ENCODE peak calls at places on chromosome 9, in five cellular contexts. One of them, this sample, is unnamed.

GRCh38 chr9:127979333-127980055 is 1.3 kb downstream of the EEIG1 start:
- DNase-seq in mucosa of descending colon: peak; percentile 68
- DNase-seq in fibroblast of lung: peak; percentile 31
- DNase-seq in fibroblast of pulmonary artery: peak; percentile 54
- DNase-seq in right lobe of liver: peak; percentile 57
- DNase-seq in this sample: peak; percentile 40

GRCh38 chr9:70413427-70413797 is 1.0 kb downstream of the KLF9 start:
- DNase-seq in mucosa of descending colon: no peak
- DNase-seq in fibroblast of lung: no peak
- DNase-seq in fibroblast of pulmonary artery: no peak
- DNase-seq in right lobe of liver: no peak
- DNase-seq in this sample: no peak

GRCh38 chr9:83458530-83458929 is 79.7 kb downstream of the FRMD3 start:
- DNase-seq in mucosa of descending colon: no peak
- DNase-seq in fibroblast of lung: no peak
- DNase-seq in fibroblast of pulmonary artery: no peak
- DNase-seq in right lobe of liver: no peak
- DNase-seq in this sample: no peak

GRCh38 chr9:34102796-34103195 is 23.7 kb downstream of the DCAF12 start:
- DNase-seq in mucosa of descending colon: no peak
- DNase-seq in fibroblast of lung: no peak
- DNase-seq in fibroblast of pulmonary artery: no peak
- DNase-seq in right lobe of liver: no peak
- DNase-seq in this sample: no peak

GRCh38 chr9:14899815-14900193 is 10.4 kb downstream of the FREM1 start:
- DNase-seq in mucosa of descending colon: no peak
- DNase-seq in fibroblast of lung: no peak
- DNase-seq in fibroblast of pulmonary artery: no peak
- DNase-seq in right lobe of liver: no peak
- DNase-seq in this sample: no peak

GRCh38 chr9:136619742-136620440 is 42.8 kb upstream of the EGFL7 start:
- DNase-seq in mucosa of descending colon: no peak
- DNase-seq in fibroblast of lung: peak; percentile 9
- DNase-seq in fibroblast of pulmonary artery: no peak
- DNase-seq in right lobe of liver: peak; percentile 95
- DNase-seq in this sample: peak; percentile 65

GRCh38 chr9:129171993-129172751 is 5.9 kb downstream of the IER5L start:
- DNase-seq in mucosa of descending colon: no peak
- DNase-seq in fibroblast of lung: no peak
- DNase-seq in fibroblast of pulmonary artery: no peak
- DNase-seq in right lobe of liver: no peak
- DNase-seq in this sample: no peak

GRCh38 chr9:14349818-14350333 is 35.9 kb upstream of the NFIB start:
- DNase-seq in mucosa of descending colon: no peak
- DNase-seq in fibroblast of lung: no peak
- DNase-seq in fibroblast of pulmonary artery: no peak
- DNase-seq in right lobe of liver: no peak
- DNase-seq in this sample: peak; percentile 46

GRCh38 chr9:70924380-70924779 is 197.0 kb downstream of the TRPM3 start:
- DNase-seq in mucosa of descending colon: no peak
- DNase-seq in fibroblast of lung: peak; percentile 92
- DNase-seq in fibroblast of pulmonary artery: peak; percentile 86
- DNase-seq in right lobe of liver: no peak
- DNase-seq in this sample: peak; percentile 84

GRCh38 chr9:135659252-135659651 is 3.9 kb upstream of the LCN9 start:
- DNase-seq in mucosa of descending colon: no peak
- DNase-seq in fibroblast of lung: no peak
- DNase-seq in fibroblast of pulmonary artery: no peak
- DNase-seq in right lobe of liver: no peak
- DNase-seq in this sample: no peak

GRCh38 chr9:84315278-84315877 is 25.2 kb downstream of the SLC28A3 start:
- DNase-seq in mucosa of descending colon: peak; percentile 78
- DNase-seq in fibroblast of lung: peak; percentile 57
- DNase-seq in fibroblast of pulmonary artery: peak; percentile 76
- DNase-seq in right lobe of liver: peak; percentile 42
- DNase-seq in this sample: peak; percentile 77

GRCh38 chr9:5510991-5511390 is 660 bp downstream of the PDCD1LG2 start:
- DNase-seq in mucosa of descending colon: no peak
- DNase-seq in fibroblast of lung: no peak
- DNase-seq in fibroblast of pulmonary artery: no peak
- DNase-seq in right lobe of liver: no peak
- DNase-seq in this sample: no peak

GRCh38 chr9:129617167-129617566 is 3.7 kb downstream of the C9orf50 start:
- DNase-seq in mucosa of descending colon: no peak
- DNase-seq in fibroblast of lung: peak; percentile 82
- DNase-seq in fibroblast of pulmonary artery: peak; percentile 55
- DNase-seq in right lobe of liver: no peak
- DNase-seq in this sample: no peak

GRCh38 chr9:89177021-89177400 is 1.6 kb downstream of the SHC3 start:
- DNase-seq in mucosa of descending colon: no peak
- DNase-seq in fibroblast of lung: peak; percentile 68
- DNase-seq in fibroblast of pulmonary artery: peak; percentile 73
- DNase-seq in right lobe of liver: no peak
- DNase-seq in this sample: peak; percentile 70

GRCh38 chr9:108039012-108039411 is 549.4 kb upstream of the KLF4 start:
- DNase-seq in mucosa of descending colon: no peak
- DNase-seq in fibroblast of lung: no peak
- DNase-seq in fibroblast of pulmonary artery: no peak
- DNase-seq in right lobe of liver: no peak
- DNase-seq in this sample: no peak

GRCh38 chr9:129240581-129241211 is 62.6 kb upstream of the IER5L start:
- DNase-seq in mucosa of descending colon: no peak
- DNase-seq in fibroblast of lung: no peak
- DNase-seq in fibroblast of pulmonary artery: no peak
- DNase-seq in right lobe of liver: no peak
- DNase-seq in this sample: no peak

DNA sequence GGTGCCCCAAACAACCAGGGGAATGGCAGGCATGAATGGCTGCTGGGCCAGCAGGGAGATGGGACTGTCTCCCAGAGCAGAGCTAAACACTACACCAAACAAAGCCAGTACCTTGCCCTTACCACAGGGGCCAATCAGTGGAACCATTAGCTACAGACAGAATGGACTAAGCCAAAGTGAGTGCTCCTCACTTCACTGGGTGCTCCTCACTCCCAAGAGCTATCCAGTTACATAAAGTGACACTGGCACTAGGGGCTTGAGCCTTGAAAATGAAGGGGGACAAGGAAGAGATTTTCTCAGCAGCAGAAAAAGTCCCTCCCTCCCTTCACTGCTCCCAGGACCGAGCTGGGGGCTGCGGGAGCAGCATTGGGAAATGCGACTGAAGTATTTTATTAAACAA is 110.9 kb upstream of the SHB start:
- DNase-seq in mucosa of descending colon: no peak
- DNase-seq in fibroblast of lung: no peak
- DNase-seq in fibroblast of pulmonary artery: no peak
- DNase-seq in right lobe of liver: no peak
- DNase-seq in this sample: no peak
- H3K4me3 ChIP-seq in mucosa of descending colon: no peak overlapping the region
- H3K4me3 ChIP-seq in fibroblast of lung: no peak overlapping the region
- H3K4me3 ChIP-seq in fibroblast of pulmonary artery: no peak overlapping the region
- H3K4me3 ChIP-seq in right lobe of liver: no peak overlapping the region
- H3K4me3 ChIP-seq in this sample: no peak overlapping the region

GRCh38 chr9:85332487-85332886 is 409.3 kb downstream of the AGTPBP1 start:
- DNase-seq in mucosa of descending colon: no peak
- DNase-seq in fibroblast of lung: peak; percentile 5
- DNase-seq in fibroblast of pulmonary artery: no peak
- DNase-seq in right lobe of liver: no peak
- DNase-seq in this sample: peak; percentile 18
- TF ChIP-seq CTCF in mucosa of descending colon: no peak
- TF ChIP-seq CTCF in fibroblast of lung: no peak
- TF ChIP-seq CTCF in fibroblast of pulmonary artery: no peak
- TF ChIP-seq CTCF in right lobe of liver: no peak
- TF ChIP-seq CTCF in this sample: no peak

DNA sequence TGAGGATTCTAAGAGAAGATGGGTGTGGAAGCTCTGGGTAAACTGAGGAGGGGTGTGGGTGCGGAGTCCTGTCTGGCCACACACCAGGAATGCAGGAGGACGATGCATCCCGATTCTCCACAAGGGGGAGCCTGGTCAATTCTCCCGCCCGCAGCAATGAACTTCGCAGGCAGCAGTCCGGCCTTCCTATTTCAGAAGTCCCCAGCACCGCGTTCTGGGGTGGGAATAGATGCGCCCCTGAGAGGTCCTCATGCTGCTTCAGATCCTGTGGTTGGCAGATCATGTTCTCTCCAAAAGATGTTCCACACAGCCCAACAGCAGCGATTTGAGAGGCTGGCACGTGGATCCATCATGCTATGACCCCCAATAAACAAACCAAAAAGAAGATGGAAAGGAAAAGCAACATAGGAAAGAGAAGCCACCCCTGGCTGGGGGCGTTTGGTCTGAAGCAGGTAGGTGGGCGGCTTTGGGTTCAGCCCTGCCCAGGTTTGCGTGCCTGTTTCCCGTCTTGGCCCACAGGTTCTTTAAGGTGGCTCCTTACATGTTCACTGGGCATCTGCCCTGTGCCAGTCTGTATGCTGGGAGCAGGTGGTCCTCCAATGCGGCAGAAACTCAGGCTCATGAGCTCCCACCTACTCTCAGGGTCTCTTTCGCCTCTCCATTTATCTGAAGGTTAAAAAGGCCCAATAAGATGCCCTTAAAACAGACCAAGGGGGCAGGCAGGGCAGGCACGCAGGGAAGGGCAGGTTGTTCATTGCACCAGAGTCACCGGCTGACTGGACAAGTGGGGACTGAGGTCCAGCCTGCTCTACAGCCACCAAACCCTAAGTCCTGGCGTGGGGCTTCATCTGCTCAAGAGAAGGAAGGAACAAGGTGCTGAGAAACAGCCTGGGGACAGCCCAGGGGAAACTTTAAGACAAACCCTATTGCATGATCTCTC is 171.6 kb downstream of the PAX5 start:
- DNase-seq in mucosa of descending colon: peak; percentile 72
- DNase-seq in fibroblast of lung: peak; percentile 39
- DNase-seq in fibroblast of pulmonary artery: peak; percentile 53
- DNase-seq in right lobe of liver: peak; percentile 60
- DNase-seq in this sample: peak; percentile 67
- H3K4me3 ChIP-seq in mucosa of descending colon: no peak overlapping the region
- H3K4me3 ChIP-seq in fibroblast of lung: no peak overlapping the region
- H3K4me3 ChIP-seq in fibroblast of pulmonary artery: no peak overlapping the region
- H3K4me3 ChIP-seq in right lobe of liver: no peak overlapping the region
- H3K4me3 ChIP-seq in this sample: no peak overlapping the region

DNA sequence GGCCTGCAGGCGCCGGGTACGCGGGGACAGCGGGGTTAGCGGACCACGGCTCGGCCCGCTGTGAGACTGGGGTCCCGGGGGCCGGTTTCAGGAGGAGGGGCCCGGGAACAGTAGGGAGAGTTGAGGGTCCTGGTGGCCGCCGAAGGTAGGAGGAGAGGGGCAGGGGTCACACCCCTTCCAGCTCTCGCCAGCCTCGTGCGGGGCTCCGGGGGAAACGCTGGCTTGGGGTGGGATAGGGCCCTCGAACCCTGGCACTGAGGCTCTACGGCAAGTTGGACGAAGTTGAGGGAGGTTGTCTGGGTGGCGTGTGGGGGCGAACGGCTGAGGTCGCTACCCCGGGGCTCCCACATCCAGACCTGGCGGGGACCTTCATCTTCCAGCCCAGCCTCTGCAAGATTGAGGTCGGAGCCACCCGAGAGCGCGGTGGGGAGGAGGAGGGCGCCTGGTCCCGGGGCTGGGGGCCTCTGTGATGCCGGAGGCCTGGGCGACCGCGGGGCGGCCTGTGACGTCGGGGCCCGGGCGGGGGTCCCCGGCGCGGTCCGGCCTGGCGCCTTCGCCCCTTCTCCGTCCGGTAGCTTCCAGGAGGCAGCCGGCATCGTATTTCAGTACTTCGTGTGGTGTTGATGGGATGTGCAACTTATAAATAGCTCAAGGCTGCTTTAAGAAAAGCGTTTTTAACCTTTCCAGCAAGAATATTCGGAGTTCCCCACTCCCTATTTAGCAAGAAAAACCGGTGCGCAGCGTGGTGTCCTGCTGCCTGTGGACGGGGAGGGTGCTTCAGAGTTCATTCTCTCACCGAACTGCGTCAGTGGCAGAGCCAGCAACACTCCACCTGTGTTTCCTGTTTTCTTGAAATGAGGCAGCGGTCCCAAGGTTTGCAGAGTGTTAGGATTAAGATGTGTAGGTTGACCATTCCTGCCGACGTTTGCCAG is 910 bp downstream of the HABP4 start:
- DNase-seq in mucosa of descending colon: peak; percentile 40
- DNase-seq in fibroblast of lung: peak; percentile 35
- DNase-seq in fibroblast of pulmonary artery: peak; percentile 21
- DNase-seq in right lobe of liver: peak; percentile 38
- DNase-seq in this sample: no peak
- TF ChIP-seq CTCF in mucosa of descending colon: no peak
- TF ChIP-seq CTCF in fibroblast of lung: no peak
- TF ChIP-seq CTCF in fibroblast of pulmonary artery: no peak
- TF ChIP-seq CTCF in right lobe of liver: no peak
- TF ChIP-seq CTCF in this sample: no peak

GRCh38 chr9:109336409-109336808 is 15.6 kb upstream of the EPB41L4B start:
- DNase-seq in mucosa of descending colon: no peak
- DNase-seq in fibroblast of lung: no peak
- DNase-seq in fibroblast of pulmonary artery: no peak
- DNase-seq in right lobe of liver: no peak
- DNase-seq in this sample: no peak
- H3K4me3 ChIP-seq in mucosa of descending colon: no peak overlapping the region
- H3K4me3 ChIP-seq in fibroblast of lung: no peak overlapping the region
- H3K4me3 ChIP-seq in fibroblast of pulmonary artery: no peak overlapping the region
- H3K4me3 ChIP-seq in right lobe of liver: no peak overlapping the region
- H3K4me3 ChIP-seq in this sample: no peak overlapping the region

GRCh38 chr9:19551124-19551929 is 142.5 kb downstream of the ACER2 start:
- DNase-seq in mucosa of descending colon: no peak
- DNase-seq in fibroblast of lung: no peak
- DNase-seq in fibroblast of pulmonary artery: no peak
- DNase-seq in right lobe of liver: no peak
- DNase-seq in this sample: peak; percentile 20
- TF ChIP-seq CTCF in mucosa of descending colon: no peak
- TF ChIP-seq CTCF in fibroblast of lung: no peak
- TF ChIP-seq CTCF in fibroblast of pulmonary artery: no peak
- TF ChIP-seq CTCF in right lobe of liver: no peak
- TF ChIP-seq CTCF in this sample: no peak

DNA sequence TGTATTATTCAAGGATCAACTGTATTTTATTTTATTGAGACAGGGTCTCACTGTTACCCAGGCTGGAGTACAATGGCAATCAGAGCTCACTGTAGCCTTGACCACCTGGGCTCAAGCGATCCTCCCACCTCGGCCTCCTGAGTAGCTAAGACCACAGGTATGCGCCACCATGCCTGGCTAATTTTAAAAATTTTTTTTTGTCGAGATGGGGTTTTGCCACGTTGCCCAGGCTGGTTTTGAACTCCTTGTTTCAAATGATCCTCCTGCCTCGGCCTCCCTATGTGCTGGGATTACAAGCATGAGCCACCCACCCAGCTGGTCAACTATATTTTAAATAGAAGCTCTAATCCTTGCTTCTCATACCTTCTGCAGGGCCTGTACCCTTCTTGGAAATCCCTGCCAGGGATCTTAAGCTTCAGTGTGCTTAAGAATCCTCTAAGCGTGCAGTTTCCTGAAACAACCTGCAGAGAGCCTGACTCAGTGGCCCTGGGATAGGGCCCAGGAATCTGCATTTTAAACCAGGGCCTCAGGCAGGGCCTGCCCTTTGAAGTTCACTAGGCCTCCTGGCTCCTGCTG is 2.9 kb downstream of the AKNA start:
- DNase-seq in mucosa of descending colon: no peak
- DNase-seq in fibroblast of lung: no peak
- DNase-seq in fibroblast of pulmonary artery: no peak
- DNase-seq in right lobe of liver: no peak
- DNase-seq in this sample: no peak
- H3K4me3 ChIP-seq in mucosa of descending colon: no peak overlapping the region
- H3K4me3 ChIP-seq in fibroblast of lung: no peak overlapping the region
- H3K4me3 ChIP-seq in fibroblast of pulmonary artery: no peak overlapping the region
- H3K4me3 ChIP-seq in right lobe of liver: no peak overlapping the region
- H3K4me3 ChIP-seq in this sample: no peak overlapping the region